ENCODE peak calls at places on chromosomes 5 and 9, in eight cellular contexts. One of them, this sample, is unnamed. For H3K4me1, the result is how much of the 10 kb centered on the place peaks cover.

GRCh38 chr9:114039484-114039883 is 38.6 kb downstream of the AMBP start:
- DNase-seq in neuronal stem cell: no peak
- DNase-seq in suprapubic skin: no peak
- DNase-seq in breast epithelium: peak
- DNase-seq in colonic mucosa: peak
- DNase-seq in naive thymus-derived CD4-positive, alpha-beta T cell: no peak
- DNase-seq in RWPE2: no peak
- DNase-seq in stomach: no peak
- DNase-seq in this sample: no peak

GRCh38 chr9:125889122-125889523 is 141.9 kb downstream of the PBX3 start:
- DNase-seq in neuronal stem cell: no peak
- DNase-seq in suprapubic skin: peak
- DNase-seq in breast epithelium: no peak
- DNase-seq in colonic mucosa: peak
- DNase-seq in naive thymus-derived CD4-positive, alpha-beta T cell: no peak
- DNase-seq in RWPE2: no peak
- DNase-seq in stomach: no peak
- DNase-seq in this sample: no peak

GRCh38 chr5:135220394-135221186 is 178.4 kb downstream of the MACROH2A1 start:
- DNase-seq in neuronal stem cell: no peak
- DNase-seq in suprapubic skin: peak
- DNase-seq in breast epithelium: peak
- DNase-seq in colonic mucosa: peak
- DNase-seq in naive thymus-derived CD4-positive, alpha-beta T cell: no peak
- DNase-seq in RWPE2: peak
- DNase-seq in stomach: peak
- DNase-seq in this sample: no peak

GRCh38 chr5:41115281-41115680 is 44.1 kb upstream of the MROH2B start:
- DNase-seq in neuronal stem cell: no peak
- DNase-seq in suprapubic skin: no peak
- DNase-seq in breast epithelium: no peak
- DNase-seq in colonic mucosa: no peak
- DNase-seq in naive thymus-derived CD4-positive, alpha-beta T cell: no peak
- DNase-seq in RWPE2: no peak
- DNase-seq in stomach: no peak
- DNase-seq in this sample: no peak

GRCh38 chr5:147522435-147522834 is 12.6 kb upstream of the DPYSL3 start:
- DNase-seq in neuronal stem cell: no peak
- DNase-seq in suprapubic skin: no peak
- DNase-seq in breast epithelium: no peak
- DNase-seq in colonic mucosa: no peak
- DNase-seq in naive thymus-derived CD4-positive, alpha-beta T cell: no peak
- DNase-seq in RWPE2: no peak
- DNase-seq in stomach: no peak
- DNase-seq in this sample: no peak

GRCh38 chr9:134191455-134192209 is 27.3 kb upstream of the RNU6ATAC start:
- DNase-seq in neuronal stem cell: no peak
- DNase-seq in suprapubic skin: peak
- DNase-seq in breast epithelium: no peak
- DNase-seq in colonic mucosa: no peak
- DNase-seq in naive thymus-derived CD4-positive, alpha-beta T cell: no peak
- DNase-seq in RWPE2: no peak
- DNase-seq in stomach: no peak
- DNase-seq in this sample: no peak

GRCh38 chr5:308672-309271 is 12.7 kb upstream of the AHRR start:
- DNase-seq in neuronal stem cell: no peak
- DNase-seq in suprapubic skin: no peak
- DNase-seq in breast epithelium: no peak
- DNase-seq in colonic mucosa: no peak
- DNase-seq in naive thymus-derived CD4-positive, alpha-beta T cell: no peak
- DNase-seq in RWPE2: peak
- DNase-seq in stomach: peak
- DNase-seq in this sample: no peak

GRCh38 chr5:12772276-12772675 is 868.0 kb upstream of the CTNND2 start:
- DNase-seq in neuronal stem cell: no peak
- DNase-seq in suprapubic skin: no peak
- DNase-seq in breast epithelium: no peak
- DNase-seq in colonic mucosa: no peak
- DNase-seq in naive thymus-derived CD4-positive, alpha-beta T cell: no peak
- DNase-seq in RWPE2: no peak
- DNase-seq in stomach: no peak
- DNase-seq in this sample: no peak

GRCh38 chr9:77532607-77533006 is 115.5 kb downstream of the GNA14 start:
- DNase-seq in neuronal stem cell: no peak
- DNase-seq in suprapubic skin: no peak
- DNase-seq in breast epithelium: no peak
- DNase-seq in colonic mucosa: no peak
- DNase-seq in naive thymus-derived CD4-positive, alpha-beta T cell: no peak
- DNase-seq in RWPE2: no peak
- DNase-seq in stomach: no peak
- DNase-seq in this sample: no peak

GRCh38 chr5:148255456-148255855 is 13.1 kb upstream of the SPINK13 start:
- DNase-seq in neuronal stem cell: no peak
- DNase-seq in suprapubic skin: no peak
- DNase-seq in breast epithelium: no peak
- DNase-seq in colonic mucosa: no peak
- DNase-seq in naive thymus-derived CD4-positive, alpha-beta T cell: no peak
- DNase-seq in RWPE2: no peak
- DNase-seq in stomach: no peak
- DNase-seq in this sample: no peak

GRCh38 chr5:97131139-97131710 is 11.2 kb downstream of the LIX1 start:
- DNase-seq in neuronal stem cell: no peak
- DNase-seq in suprapubic skin: no peak
- DNase-seq in breast epithelium: no peak
- DNase-seq in colonic mucosa: no peak
- DNase-seq in naive thymus-derived CD4-positive, alpha-beta T cell: no peak
- DNase-seq in RWPE2: no peak
- DNase-seq in stomach: no peak
- DNase-seq in this sample: no peak

GRCh38 chr9:132214027-132214622 is 52.3 kb downstream of the NTNG2 start:
- DNase-seq in neuronal stem cell: no peak
- DNase-seq in suprapubic skin: no peak
- DNase-seq in breast epithelium: peak
- DNase-seq in colonic mucosa: no peak
- DNase-seq in naive thymus-derived CD4-positive, alpha-beta T cell: no peak
- DNase-seq in RWPE2: no peak
- DNase-seq in stomach: peak
- DNase-seq in this sample: no peak

GRCh38 chr9:13241283-13241682 is 38.2 kb downstream of the MPDZ start:
- DNase-seq in neuronal stem cell: no peak
- DNase-seq in suprapubic skin: no peak
- DNase-seq in breast epithelium: no peak
- DNase-seq in colonic mucosa: no peak
- DNase-seq in naive thymus-derived CD4-positive, alpha-beta T cell: no peak
- DNase-seq in RWPE2: no peak
- DNase-seq in stomach: no peak
- DNase-seq in this sample: no peak

GRCh38 chr9:27150758-27151431 is 41.9 kb downstream of the TEK start:
- DNase-seq in neuronal stem cell: no peak
- DNase-seq in suprapubic skin: no peak
- DNase-seq in breast epithelium: no peak
- DNase-seq in colonic mucosa: no peak
- DNase-seq in naive thymus-derived CD4-positive, alpha-beta T cell: no peak
- DNase-seq in RWPE2: no peak
- DNase-seq in stomach: no peak
- DNase-seq in this sample: no peak

GRCh38 chr5:68711311-68712200 is 382.3 kb upstream of the SLC30A5 start:
- DNase-seq in neuronal stem cell: no peak
- DNase-seq in suprapubic skin: no peak
- DNase-seq in breast epithelium: no peak
- DNase-seq in colonic mucosa: no peak
- DNase-seq in naive thymus-derived CD4-positive, alpha-beta T cell: peak
- DNase-seq in RWPE2: no peak
- DNase-seq in stomach: no peak
- DNase-seq in this sample: peak

GRCh38 chr9:93225417-93225816 is 41.5 kb downstream of the WNK2 start:
- DNase-seq in neuronal stem cell: no peak
- DNase-seq in suprapubic skin: no peak
- DNase-seq in breast epithelium: no peak
- DNase-seq in colonic mucosa: no peak
- DNase-seq in naive thymus-derived CD4-positive, alpha-beta T cell: no peak
- DNase-seq in RWPE2: no peak
- DNase-seq in stomach: no peak
- DNase-seq in this sample: no peak

GRCh38 chr9:135087489-135087791 is at the start of gene OLFM1:
- DNase-seq in neuronal stem cell: peak
- DNase-seq in suprapubic skin: peak
- DNase-seq in breast epithelium: peak
- DNase-seq in colonic mucosa: peak
- DNase-seq in naive thymus-derived CD4-positive, alpha-beta T cell: no peak
- DNase-seq in RWPE2: no peak
- DNase-seq in stomach: peak
- DNase-seq in this sample: no peak

GRCh38 chr9:19649672-19650071 is 139.2 kb downstream of the SLC24A2 start:
- DNase-seq in neuronal stem cell: no peak
- DNase-seq in suprapubic skin: no peak
- DNase-seq in breast epithelium: no peak
- DNase-seq in colonic mucosa: no peak
- DNase-seq in naive thymus-derived CD4-positive, alpha-beta T cell: no peak
- DNase-seq in RWPE2: no peak
- DNase-seq in stomach: no peak
- DNase-seq in this sample: no peak
- H3K4me3 ChIP-seq in neuronal stem cell: no peak
- H3K4me3 ChIP-seq in suprapubic skin: no peak
- H3K4me3 ChIP-seq in breast epithelium: no peak
- H3K4me3 ChIP-seq in colonic mucosa: no peak
- H3K4me3 ChIP-seq in naive thymus-derived CD4-positive, alpha-beta T cell: no peak
- H3K4me3 ChIP-seq in RWPE2: no peak
- H3K4me3 ChIP-seq in stomach: no peak
- H3K4me3 ChIP-seq in this sample: no peak

DNA sequence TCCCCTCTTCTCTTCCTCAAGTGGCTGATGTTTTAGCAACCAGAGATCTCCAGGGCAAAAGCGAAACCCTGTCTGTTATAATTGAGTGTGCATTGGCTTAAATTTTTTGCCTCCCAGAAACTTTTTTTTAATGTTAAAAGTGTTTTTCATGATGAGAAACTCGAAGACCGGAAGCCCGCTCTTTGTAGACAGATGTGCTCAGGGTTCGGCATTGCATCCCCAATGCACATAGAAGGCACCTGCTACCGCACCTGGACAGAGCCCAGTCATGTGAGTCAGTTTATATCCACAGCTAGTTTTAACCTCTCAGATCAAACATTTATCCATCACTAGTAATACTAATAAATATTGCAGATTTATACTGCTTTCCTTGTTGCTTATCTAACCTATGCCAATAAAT is 19.5 kb upstream of the NADK2 start:
- DNase-seq in neuronal stem cell: no peak
- DNase-seq in suprapubic skin: no peak
- DNase-seq in breast epithelium: no peak
- DNase-seq in colonic mucosa: no peak
- DNase-seq in naive thymus-derived CD4-positive, alpha-beta T cell: no peak
- DNase-seq in RWPE2: no peak
- DNase-seq in stomach: no peak
- DNase-seq in this sample: no peak
- H3K4me1 ChIP-seq in neuronal stem cell: under half
- H3K4me1 ChIP-seq in suprapubic skin: under half
- H3K4me1 ChIP-seq in breast epithelium: under half
- H3K4me1 ChIP-seq in colonic mucosa: under half
- H3K4me1 ChIP-seq in naive thymus-derived CD4-positive, alpha-beta T cell: under half
- H3K4me1 ChIP-seq in RWPE2: under half
- H3K4me1 ChIP-seq in stomach: under half
- H3K4me1 ChIP-seq in this sample: under half

GRCh38 chr5:2112128-2112808 is 229.5 kb upstream of the IRX4 start:
- DNase-seq in neuronal stem cell: no peak
- DNase-seq in suprapubic skin: no peak
- DNase-seq in breast epithelium: no peak
- DNase-seq in colonic mucosa: no peak
- DNase-seq in naive thymus-derived CD4-positive, alpha-beta T cell: no peak
- DNase-seq in RWPE2: no peak
- DNase-seq in stomach: no peak
- DNase-seq in this sample: no peak

GRCh38 chr5:2111569-2112105 is 228.9 kb upstream of the IRX4 start:
- DNase-seq in neuronal stem cell: no peak
- DNase-seq in suprapubic skin: no peak
- DNase-seq in breast epithelium: no peak
- DNase-seq in colonic mucosa: no peak
- DNase-seq in naive thymus-derived CD4-positive, alpha-beta T cell: no peak
- DNase-seq in RWPE2: no peak
- DNase-seq in stomach: no peak
- DNase-seq in this sample: no peak

GRCh38 chr5:2110137-2110933 is 227.6 kb upstream of the IRX4 start:
- DNase-seq in neuronal stem cell: no peak
- DNase-seq in suprapubic skin: no peak
- DNase-seq in breast epithelium: no peak
- DNase-seq in colonic mucosa: no peak
- DNase-seq in naive thymus-derived CD4-positive, alpha-beta T cell: no peak
- DNase-seq in RWPE2: no peak
- DNase-seq in stomach: no peak
- DNase-seq in this sample: no peak

GRCh38 chr5:2109566-2109965 is 226.8 kb upstream of the IRX4 start:
- DNase-seq in neuronal stem cell: no peak
- DNase-seq in suprapubic skin: no peak
- DNase-seq in breast epithelium: no peak
- DNase-seq in colonic mucosa: no peak
- DNase-seq in naive thymus-derived CD4-positive, alpha-beta T cell: no peak
- DNase-seq in RWPE2: no peak
- DNase-seq in stomach: no peak
- DNase-seq in this sample: no peak

GRCh38 chr5:2110934-2111462 is 228.3 kb upstream of the IRX4 start:
- DNase-seq in neuronal stem cell: no peak
- DNase-seq in suprapubic skin: no peak
- DNase-seq in breast epithelium: no peak
- DNase-seq in colonic mucosa: no peak
- DNase-seq in naive thymus-derived CD4-positive, alpha-beta T cell: no peak
- DNase-seq in RWPE2: no peak
- DNase-seq in stomach: no peak
- DNase-seq in this sample: no peak
- H3K4me3 ChIP-seq in neuronal stem cell: no peak
- H3K4me3 ChIP-seq in suprapubic skin: no peak
- H3K4me3 ChIP-seq in breast epithelium: no peak
- H3K4me3 ChIP-seq in colonic mucosa: no peak
- H3K4me3 ChIP-seq in naive thymus-derived CD4-positive, alpha-beta T cell: no peak
- H3K4me3 ChIP-seq in RWPE2: no peak
- H3K4me3 ChIP-seq in stomach: no peak
- H3K4me3 ChIP-seq in this sample: no peak

DNA sequence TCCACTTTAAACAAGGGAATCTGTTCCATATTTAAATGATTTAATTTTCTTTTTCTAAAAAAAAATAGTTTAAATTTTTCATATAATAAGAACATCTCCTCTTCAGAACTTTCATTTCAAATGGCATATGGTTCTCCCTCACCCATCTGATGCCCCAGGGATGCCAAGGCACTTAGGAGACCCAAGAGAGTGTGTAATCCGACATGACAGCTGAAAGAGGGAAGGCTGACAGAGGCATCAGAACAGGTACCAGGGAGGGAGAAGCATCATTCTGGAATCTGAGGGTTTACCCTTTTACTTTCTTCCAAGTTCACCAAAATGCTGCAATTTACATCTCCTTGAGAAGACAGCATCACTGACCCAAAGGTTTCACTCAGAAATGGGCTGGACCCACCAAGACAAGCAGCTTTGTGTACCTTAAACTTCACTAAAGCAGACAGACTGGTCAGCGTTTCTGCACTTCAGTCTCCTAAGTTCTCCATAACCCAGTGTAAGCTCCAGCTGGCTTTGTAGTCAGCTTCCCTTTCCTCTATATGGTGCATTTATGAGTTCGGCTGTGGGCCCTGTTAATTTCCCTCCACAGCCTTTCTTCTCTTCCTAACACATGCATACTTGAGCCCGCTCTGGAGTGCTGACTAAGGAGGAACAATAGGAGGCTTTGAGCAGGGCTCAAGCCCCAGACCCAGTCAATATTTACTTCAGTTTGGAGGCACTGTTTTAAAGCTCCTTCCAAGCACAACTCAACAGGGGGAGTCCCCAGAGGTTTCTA is 17.7 kb downstream of the EFNA5 start:
- DNase-seq in neuronal stem cell: no peak
- DNase-seq in suprapubic skin: no peak
- DNase-seq in breast epithelium: no peak
- DNase-seq in colonic mucosa: no peak
- DNase-seq in naive thymus-derived CD4-positive, alpha-beta T cell: no peak
- DNase-seq in RWPE2: no peak
- DNase-seq in stomach: peak
- DNase-seq in this sample: no peak
- H3K4me1 ChIP-seq in neuronal stem cell: under half
- H3K4me1 ChIP-seq in suprapubic skin: under half
- H3K4me1 ChIP-seq in breast epithelium: under half
- H3K4me1 ChIP-seq in colonic mucosa: under half
- H3K4me1 ChIP-seq in naive thymus-derived CD4-positive, alpha-beta T cell: under half
- H3K4me1 ChIP-seq in RWPE2: under half
- H3K4me1 ChIP-seq in stomach: under half
- H3K4me1 ChIP-seq in this sample: under half